ENCODE peak calls at places on chromosome 12, in four cellular contexts. B is endodermal cell, L is lower lobe of right lung, O is cardiac muscle cell. G is an unnamed sample.
A peak's percentile ranks its signal among the peaks of the same experiment; 100 is the strongest.

GRCh38 chr12:73452672-73453469 is 1084.8 kb upstream of the ATXN7L3B start:
- DNase-seq in L (no peak), B (no peak), O (no peak), G (no peak)

GRCh38 chr12:6187948-6188793 is 12.0 kb upstream of the CD9 start:
- DNase-seq in L (no peak), O (no peak), B (peak; percentile 54), G (no peak)

GRCh38 chr12:120183211-120183631 is 11.3 kb downstream of the GCN1 start:
- DNase-seq in B (no peak), O (peak; percentile 38), L (no peak), G (peak; percentile 41)

GRCh38 chr12:109203480-109203879 is 87.1 kb downstream of the ACACB start:
- DNase-seq in O (no peak), L (no peak), B (no peak), G (no peak)

GRCh38 chr12:113173081-113173698 is 12.1 kb downstream of the DDX54 start:
- DNase-seq in L (no peak), O (no peak), B (no peak), G (no peak)

GRCh38 chr12:113462117-113462774 is 9.4 kb downstream of the LHX5 start:
- DNase-seq in O (peak; percentile 83), B (peak; percentile 98), L (peak; percentile 87), G (peak; percentile 74)

GRCh38 chr12:9039397-9039977 is 50.1 kb downstream of the KLRG1 start:
- DNase-seq in B (no peak), O (peak; percentile 58), L (no peak), G (peak; percentile 50)

GRCh38 chr12:123942911-123943648 is 29.6 kb downstream of the CCDC92 start:
- DNase-seq in B (no peak), L (no peak), O (peak; percentile 77), G (peak; percentile 71)

GRCh38 chr12:45878630-45879255 is 111.6 kb downstream of the SCAF11 start:
- DNase-seq in O (peak; percentile 11), L (no peak), B (no peak), G (peak; percentile 18)

GRCh38 chr12:93427779-93428564 is 13.8 kb downstream of the UBE2N start:
- DNase-seq in B (no peak), L (no peak), O (peak; percentile 57), G (peak; percentile 68)

GRCh38 chr12:76266797-76267196 is 81.4 kb downstream of the BBS10 start:
- DNase-seq in O (peak; percentile 58), B (peak; percentile 55), L (peak; percentile 51), G (peak; percentile 95)

GRCh38 chr12:13190275-13190674 is 6.3 kb upstream of the EMP1 start:
- DNase-seq in B (no peak), L (no peak), O (no peak), G (no peak)

GRCh38 chr12:31783996-31784645 is 55.3 kb upstream of the AMN1 start:
- DNase-seq in L (no peak), B (no peak), O (no peak), G (peak; percentile 24)

GRCh38 chr12:3010214-3010930 is 51.2 kb downstream of the TEAD4 start:
- DNase-seq in B (no peak), O (no peak), L (no peak), G (no peak)

GRCh38 chr12:71415336-71416231 is 24.0 kb upstream of the LGR5 start:
- DNase-seq in B (peak; percentile 76), L (no peak), O (peak; percentile 67), G (peak; percentile 66)

GRCh38 chr12:129659927-129660326 is 243.9 kb downstream of the TMEM132D start:
- DNase-seq in L (no peak), O (peak; percentile 9), B (no peak), G (peak; percentile 28)

GRCh38 chr12:94770777-94771176 is 120.4 kb upstream of the TMCC3 start:
- DNase-seq in O (no peak), B (no peak), L (no peak), G (no peak)

GRCh38 chr12:93229494-93230310 is 148.0 kb upstream of the NUDT4 start:
- DNase-seq in B (no peak), O (peak; percentile 85), L (no peak), G (peak; percentile 88)

GRCh38 chr12:110578522-110579238 is 4.4 kb downstream of the PPTC7 start:
- DNase-seq in L (no peak), B (peak; percentile 31), O (no peak), G (no peak)

GRCh38 chr12:63420206-63420644 is 248.1 kb downstream of the DPY19L2 start:
- DNase-seq in O (peak; percentile 73), L (no peak), B (peak; percentile 97), G (peak; percentile 59)

GRCh38 chr12:20268121-20268732 is 100.1 kb upstream of the PDE3A start:
- DNase-seq in B (no peak), L (no peak), O (peak; percentile 58), G (peak; percentile 71)

GRCh38 chr12:27284751-27285150 is 40.7 kb downstream of the STK38L start:
- DNase-seq in B (no peak), O (peak; percentile 73), L (no peak), G (peak; percentile 89)

GRCh38 chr12:109759595-109759994 is 46.0 kb downstream of the FAM222A start:
- DNase-seq in L (peak; percentile 25), B (peak; percentile 46), O (no peak), G (no peak)

GRCh38 chr12:89472508-89472907 is 52.1 kb downstream of the GALNT4 start:
- DNase-seq in L (no peak), B (no peak), O (no peak), G (peak; percentile 76)

GRCh38 chr12:123924539-123924938 is 48.1 kb downstream of the CCDC92 start:
- DNase-seq in B (no peak), O (no peak), L (no peak), G (no peak)

GRCh38 chr12:113439606-113440030 is 17.4 kb downstream of the SDSL start:
- DNase-seq in L (no peak), B (peak; percentile 96), O (peak; percentile 52), G (peak; percentile 28)

DNA sequence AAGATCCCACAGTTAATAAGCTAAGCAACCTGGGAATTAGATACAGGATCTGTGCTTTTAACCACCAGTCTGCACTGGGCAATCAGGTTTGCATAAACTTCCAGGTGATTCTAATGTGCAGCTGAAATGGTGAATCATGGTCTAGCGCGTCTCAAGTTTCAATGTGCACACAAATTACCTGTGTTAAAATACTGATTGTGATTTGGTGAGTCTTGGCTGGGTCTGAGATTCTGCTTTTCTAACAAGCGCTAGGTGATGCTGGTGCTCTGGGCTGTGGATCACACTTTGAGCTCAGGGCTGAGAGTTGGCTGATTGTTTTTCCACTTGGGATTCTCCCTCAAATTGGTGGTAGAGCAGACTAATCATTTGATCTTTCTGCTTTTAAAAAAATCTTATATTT is 124.8 kb downstream of the C12orf75 start:
- DNase-seq in L (no peak), B (no peak), O (no peak), G (no peak)
- TF ChIP-seq CTCF in L (no peak), B (no peak), O (no peak), G (no peak)

DNA sequence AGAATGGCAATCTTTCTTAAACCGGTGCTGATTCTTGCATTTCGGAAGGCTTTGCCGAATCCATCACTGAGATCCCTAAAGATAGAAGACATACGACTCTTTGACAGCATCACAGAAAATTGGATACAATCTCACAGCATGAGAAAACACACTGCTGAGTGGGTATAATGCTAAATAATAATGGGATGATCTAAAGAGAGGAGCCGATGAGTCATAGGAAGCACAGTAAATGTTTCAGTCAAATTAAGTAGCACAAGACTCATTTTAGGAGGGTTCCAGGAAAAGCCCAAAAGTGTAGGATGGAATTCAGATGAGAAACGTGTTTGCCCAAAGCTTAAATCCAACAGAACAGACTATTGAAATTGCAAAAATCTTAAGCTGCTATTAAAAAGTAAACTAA is 81.6 kb downstream of the CPNE8 start:
- DNase-seq in L (no peak), B (no peak), O (peak; percentile 6), G (peak; percentile 58)
- H3K4me3 ChIP-seq in L (no peak overlapping the region), B (no peak overlapping the region), O (no peak overlapping the region), G (no peak overlapping the region)

DNA sequence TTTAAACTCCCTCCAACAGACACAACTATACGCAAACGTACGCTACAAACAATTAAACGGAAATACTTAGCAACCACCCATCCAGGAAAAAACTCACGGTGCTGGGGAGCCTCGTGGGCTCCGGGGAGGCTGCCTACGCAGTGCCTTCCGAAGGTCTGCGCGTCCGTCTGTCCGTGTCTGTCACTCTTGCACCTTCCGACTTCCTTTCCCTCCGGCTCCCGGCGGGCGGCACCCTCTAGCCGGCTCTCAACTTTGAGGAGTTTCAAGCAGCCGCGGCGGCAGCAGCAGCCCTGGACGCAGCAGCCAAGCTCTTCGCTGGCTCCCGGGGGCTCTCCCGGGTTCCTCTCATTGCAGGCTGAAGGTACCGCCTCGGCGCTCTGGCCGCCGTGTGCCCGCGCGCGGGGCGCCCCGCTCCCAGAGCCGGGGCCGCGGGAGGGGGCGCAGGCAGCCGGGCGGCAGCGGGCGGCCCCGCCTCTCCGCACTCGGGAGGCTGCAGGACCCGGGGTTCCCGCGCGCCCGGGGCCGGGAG is at the start of gene PCED1B:
- DNase-seq in L (peak; percentile 88), O (peak; percentile 86), B (peak; percentile 93), G (peak; percentile 62)
- TF ChIP-seq CTCF in L (peak; percentile 44), O (peak; percentile 60), B (peak; percentile 60), G (peak; percentile 34)

GRCh38 chr12:54001283-54002187 is 1.6 kb downstream of the HOXC9 start:
- DNase-seq in L (no peak), B (no peak), O (no peak), G (no peak)
- H3K4me3 ChIP-seq in L (no peak overlapping the region), B (no peak overlapping the region), O (no peak overlapping the region), G (peak overlapping the region; percentile 84)